ENCODE peak calls at places on chromosomes 4 and X, in ten cellular contexts. One of them, this sample, is unnamed.

GRCh38 chrX:153736071-153736820 is 11.6 kb downstream of the ABCD1 start:
- DNase-seq in head of caudate nucleus: no peak
- DNase-seq in stimulated activated CD4-positive, alpha-beta T cell treated with anti-CD3 and anti-CD28 coated beads, Interleukin-2, amount 100 ng/mL, for 48 hours: no peak
- DNase-seq in Calu3: no peak
- DNase-seq in SK-N-SH: no peak
- DNase-seq in stimulated activated CD8-positive, alpha-beta memory T cell treated with anti-CD3 and anti-CD28 coated beads, Interleukin-7, amount 100 ng/mL, for 24 hours: no peak
- DNase-seq in NCI-H226: no peak
- DNase-seq in progenitor cell of endocrine pancreas: no peak
- DNase-seq in NCI-H1105: no peak
- DNase-seq in activated T-cell treated with anti-CD3 and anti-CD28 coated beads, Interleukin-2, amount 50 U/mL, for 72 hours: no peak
- DNase-seq in this sample: no peak

GRCh38 chr4:150173420-150173819 is 95.2 kb downstream of the DCLK2 start:
- DNase-seq in head of caudate nucleus: no peak
- DNase-seq in stimulated activated CD4-positive, alpha-beta T cell treated with anti-CD3 and anti-CD28 coated beads, Interleukin-2, amount 100 ng/mL, for 48 hours: no peak
- DNase-seq in Calu3: no peak
- DNase-seq in SK-N-SH: no peak
- DNase-seq in stimulated activated CD8-positive, alpha-beta memory T cell treated with anti-CD3 and anti-CD28 coated beads, Interleukin-7, amount 100 ng/mL, for 24 hours: no peak
- DNase-seq in NCI-H226: no peak
- DNase-seq in progenitor cell of endocrine pancreas: no peak
- DNase-seq in NCI-H1105: no peak
- DNase-seq in activated T-cell treated with anti-CD3 and anti-CD28 coated beads, Interleukin-2, amount 50 U/mL, for 72 hours: no peak
- DNase-seq in this sample: no peak

GRCh38 chr4:130028552-130028951 is 932.6 kb downstream of the C4orf33 start:
- DNase-seq in head of caudate nucleus: no peak
- DNase-seq in stimulated activated CD4-positive, alpha-beta T cell treated with anti-CD3 and anti-CD28 coated beads, Interleukin-2, amount 100 ng/mL, for 48 hours: no peak
- DNase-seq in Calu3: no peak
- DNase-seq in SK-N-SH: no peak
- DNase-seq in stimulated activated CD8-positive, alpha-beta memory T cell treated with anti-CD3 and anti-CD28 coated beads, Interleukin-7, amount 100 ng/mL, for 24 hours: no peak
- DNase-seq in NCI-H226: no peak
- DNase-seq in progenitor cell of endocrine pancreas: no peak
- DNase-seq in NCI-H1105: no peak
- DNase-seq in activated T-cell treated with anti-CD3 and anti-CD28 coated beads, Interleukin-2, amount 50 U/mL, for 72 hours: no peak
- DNase-seq in this sample: no peak

GRCh38 chr4:25457053-25457715 is 80.1 kb downstream of the ANAPC4 start:
- DNase-seq in head of caudate nucleus: no peak
- DNase-seq in stimulated activated CD4-positive, alpha-beta T cell treated with anti-CD3 and anti-CD28 coated beads, Interleukin-2, amount 100 ng/mL, for 48 hours: no peak
- DNase-seq in Calu3: no peak
- DNase-seq in SK-N-SH: no peak
- DNase-seq in stimulated activated CD8-positive, alpha-beta memory T cell treated with anti-CD3 and anti-CD28 coated beads, Interleukin-7, amount 100 ng/mL, for 24 hours: no peak
- DNase-seq in NCI-H226: peak
- DNase-seq in progenitor cell of endocrine pancreas: no peak
- DNase-seq in NCI-H1105: no peak
- DNase-seq in activated T-cell treated with anti-CD3 and anti-CD28 coated beads, Interleukin-2, amount 50 U/mL, for 72 hours: no peak
- DNase-seq in this sample: no peak

GRCh38 chrX:7927259-7928167 is at the start of gene PNPLA4:
- DNase-seq in head of caudate nucleus: peak
- DNase-seq in stimulated activated CD4-positive, alpha-beta T cell treated with anti-CD3 and anti-CD28 coated beads, Interleukin-2, amount 100 ng/mL, for 48 hours: peak
- DNase-seq in Calu3: peak
- DNase-seq in SK-N-SH: peak
- DNase-seq in stimulated activated CD8-positive, alpha-beta memory T cell treated with anti-CD3 and anti-CD28 coated beads, Interleukin-7, amount 100 ng/mL, for 24 hours: peak
- DNase-seq in NCI-H226: peak
- DNase-seq in progenitor cell of endocrine pancreas: peak
- DNase-seq in NCI-H1105: no peak
- DNase-seq in activated T-cell treated with anti-CD3 and anti-CD28 coated beads, Interleukin-2, amount 50 U/mL, for 72 hours: peak
- DNase-seq in this sample: peak

GRCh38 chr4:13544556-13545393 is 467 bp upstream of the NKX3-2 start:
- DNase-seq in head of caudate nucleus: peak
- DNase-seq in stimulated activated CD4-positive, alpha-beta T cell treated with anti-CD3 and anti-CD28 coated beads, Interleukin-2, amount 100 ng/mL, for 48 hours: no peak
- DNase-seq in Calu3: peak
- DNase-seq in SK-N-SH: peak
- DNase-seq in stimulated activated CD8-positive, alpha-beta memory T cell treated with anti-CD3 and anti-CD28 coated beads, Interleukin-7, amount 100 ng/mL, for 24 hours: no peak
- DNase-seq in NCI-H226: peak
- DNase-seq in progenitor cell of endocrine pancreas: peak
- DNase-seq in NCI-H1105: peak
- DNase-seq in activated T-cell treated with anti-CD3 and anti-CD28 coated beads, Interleukin-2, amount 50 U/mL, for 72 hours: peak
- DNase-seq in this sample: peak

GRCh38 chr4:144750348-144750747 is 104.4 kb downstream of the HHIP start:
- DNase-seq in head of caudate nucleus: no peak
- DNase-seq in stimulated activated CD4-positive, alpha-beta T cell treated with anti-CD3 and anti-CD28 coated beads, Interleukin-2, amount 100 ng/mL, for 48 hours: no peak
- DNase-seq in Calu3: no peak
- DNase-seq in SK-N-SH: no peak
- DNase-seq in stimulated activated CD8-positive, alpha-beta memory T cell treated with anti-CD3 and anti-CD28 coated beads, Interleukin-7, amount 100 ng/mL, for 24 hours: no peak
- DNase-seq in NCI-H226: no peak
- DNase-seq in progenitor cell of endocrine pancreas: no peak
- DNase-seq in NCI-H1105: no peak
- DNase-seq in activated T-cell treated with anti-CD3 and anti-CD28 coated beads, Interleukin-2, amount 50 U/mL, for 72 hours: no peak
- DNase-seq in this sample: no peak

GRCh38 chrX:155334486-155335316 is at the start of gene CLIC2:
- DNase-seq in head of caudate nucleus: no peak
- DNase-seq in stimulated activated CD4-positive, alpha-beta T cell treated with anti-CD3 and anti-CD28 coated beads, Interleukin-2, amount 100 ng/mL, for 48 hours: no peak
- DNase-seq in Calu3: no peak
- DNase-seq in SK-N-SH: no peak
- DNase-seq in stimulated activated CD8-positive, alpha-beta memory T cell treated with anti-CD3 and anti-CD28 coated beads, Interleukin-7, amount 100 ng/mL, for 24 hours: no peak
- DNase-seq in NCI-H226: peak
- DNase-seq in progenitor cell of endocrine pancreas: no peak
- DNase-seq in NCI-H1105: peak
- DNase-seq in activated T-cell treated with anti-CD3 and anti-CD28 coated beads, Interleukin-2, amount 50 U/mL, for 72 hours: no peak
- DNase-seq in this sample: no peak

GRCh38 chr4:139791681-139792080 is 126.1 kb downstream of the MGST2 start:
- DNase-seq in head of caudate nucleus: no peak
- DNase-seq in stimulated activated CD4-positive, alpha-beta T cell treated with anti-CD3 and anti-CD28 coated beads, Interleukin-2, amount 100 ng/mL, for 48 hours: no peak
- DNase-seq in Calu3: no peak
- DNase-seq in SK-N-SH: no peak
- DNase-seq in stimulated activated CD8-positive, alpha-beta memory T cell treated with anti-CD3 and anti-CD28 coated beads, Interleukin-7, amount 100 ng/mL, for 24 hours: no peak
- DNase-seq in NCI-H226: no peak
- DNase-seq in progenitor cell of endocrine pancreas: no peak
- DNase-seq in NCI-H1105: no peak
- DNase-seq in activated T-cell treated with anti-CD3 and anti-CD28 coated beads, Interleukin-2, amount 50 U/mL, for 72 hours: no peak
- DNase-seq in this sample: no peak

GRCh38 chr4:157220026-157220881 is at the start of gene GRIA2:
- DNase-seq in head of caudate nucleus: peak
- DNase-seq in stimulated activated CD4-positive, alpha-beta T cell treated with anti-CD3 and anti-CD28 coated beads, Interleukin-2, amount 100 ng/mL, for 48 hours: no peak
- DNase-seq in Calu3: no peak
- DNase-seq in SK-N-SH: peak
- DNase-seq in stimulated activated CD8-positive, alpha-beta memory T cell treated with anti-CD3 and anti-CD28 coated beads, Interleukin-7, amount 100 ng/mL, for 24 hours: no peak
- DNase-seq in NCI-H226: no peak
- DNase-seq in progenitor cell of endocrine pancreas: peak
- DNase-seq in NCI-H1105: peak
- DNase-seq in activated T-cell treated with anti-CD3 and anti-CD28 coated beads, Interleukin-2, amount 50 U/mL, for 72 hours: peak
- DNase-seq in this sample: peak

GRCh38 chr4:151228196-151229119 is 48.5 kb upstream of the PRSS48 start:
- DNase-seq in head of caudate nucleus: no peak
- DNase-seq in stimulated activated CD4-positive, alpha-beta T cell treated with anti-CD3 and anti-CD28 coated beads, Interleukin-2, amount 100 ng/mL, for 48 hours: no peak
- DNase-seq in Calu3: no peak
- DNase-seq in SK-N-SH: no peak
- DNase-seq in stimulated activated CD8-positive, alpha-beta memory T cell treated with anti-CD3 and anti-CD28 coated beads, Interleukin-7, amount 100 ng/mL, for 24 hours: no peak
- DNase-seq in NCI-H226: no peak
- DNase-seq in progenitor cell of endocrine pancreas: no peak
- DNase-seq in NCI-H1105: no peak
- DNase-seq in activated T-cell treated with anti-CD3 and anti-CD28 coated beads, Interleukin-2, amount 50 U/mL, for 72 hours: no peak
- DNase-seq in this sample: no peak

GRCh38 chrX:87516716-87517115 is 886 bp upstream of the KLHL4 start:
- DNase-seq in head of caudate nucleus: no peak
- DNase-seq in stimulated activated CD4-positive, alpha-beta T cell treated with anti-CD3 and anti-CD28 coated beads, Interleukin-2, amount 100 ng/mL, for 48 hours: no peak
- DNase-seq in Calu3: no peak
- DNase-seq in SK-N-SH: no peak
- DNase-seq in stimulated activated CD8-positive, alpha-beta memory T cell treated with anti-CD3 and anti-CD28 coated beads, Interleukin-7, amount 100 ng/mL, for 24 hours: no peak
- DNase-seq in NCI-H226: peak
- DNase-seq in progenitor cell of endocrine pancreas: no peak
- DNase-seq in NCI-H1105: no peak
- DNase-seq in activated T-cell treated with anti-CD3 and anti-CD28 coated beads, Interleukin-2, amount 50 U/mL, for 72 hours: no peak
- DNase-seq in this sample: no peak